ENCODE peak calls at places on chromosomes 13 and 19, in six cellular contexts. One of them, this sample, is unnamed.

GRCh38 chr13:108213946-108214345 is 1.4 kb downstream of the LIG4 start:
- DNase-seq in AG09319: no peak
- DNase-seq in nephron progenitor cell: no peak
- DNase-seq in fibroblast of lung: peak
- DNase-seq in IMR-90: peak
- DNase-seq in tibial artery: no peak
- DNase-seq in this sample: no peak

GRCh38 chr19:2339644-2340310 is 11.3 kb downstream of the SPPL2B start:
- DNase-seq in AG09319: no peak
- DNase-seq in nephron progenitor cell: no peak
- DNase-seq in fibroblast of lung: no peak
- DNase-seq in IMR-90: no peak
- DNase-seq in tibial artery: no peak
- DNase-seq in this sample: no peak

GRCh38 chr19:20367811-20368294 is 197.7 kb downstream of the ZNF737 start:
- DNase-seq in AG09319: no peak
- DNase-seq in nephron progenitor cell: peak
- DNase-seq in fibroblast of lung: no peak
- DNase-seq in IMR-90: no peak
- DNase-seq in tibial artery: no peak
- DNase-seq in this sample: no peak

GRCh38 chr19:318509-318774 is 26.2 kb downstream of the MIER2 start:
- DNase-seq in AG09319: no peak
- DNase-seq in nephron progenitor cell: no peak
- DNase-seq in fibroblast of lung: no peak
- DNase-seq in IMR-90: no peak
- DNase-seq in tibial artery: no peak
- DNase-seq in this sample: no peak

GRCh38 chr13:94362411-94362909 is 117.0 kb downstream of the DCT start:
- DNase-seq in AG09319: peak
- DNase-seq in nephron progenitor cell: peak
- DNase-seq in fibroblast of lung: peak
- DNase-seq in IMR-90: peak
- DNase-seq in tibial artery: peak
- DNase-seq in this sample: no peak

GRCh38 chr19:44747739-44748425 is 626 bp upstream of the BCL3 start:
- DNase-seq in AG09319: no peak
- DNase-seq in nephron progenitor cell: no peak
- DNase-seq in fibroblast of lung: peak
- DNase-seq in IMR-90: peak
- DNase-seq in tibial artery: peak
- DNase-seq in this sample: no peak

GRCh38 chr19:14606627-14607026 is 23.7 kb downstream of the CLEC17A start:
- DNase-seq in AG09319: no peak
- DNase-seq in nephron progenitor cell: no peak
- DNase-seq in fibroblast of lung: no peak
- DNase-seq in IMR-90: no peak
- DNase-seq in tibial artery: no peak
- DNase-seq in this sample: no peak

GRCh38 chr19:43499042-43499441 is 5.5 kb downstream of the PHLDB3 start:
- DNase-seq in AG09319: no peak
- DNase-seq in nephron progenitor cell: no peak
- DNase-seq in fibroblast of lung: no peak
- DNase-seq in IMR-90: no peak
- DNase-seq in tibial artery: no peak
- DNase-seq in this sample: no peak

GRCh38 chr13:112867301-112867711 is 101.7 kb upstream of the MCF2L start:
- DNase-seq in AG09319: no peak
- DNase-seq in nephron progenitor cell: no peak
- DNase-seq in fibroblast of lung: no peak
- DNase-seq in IMR-90: no peak
- DNase-seq in tibial artery: no peak
- DNase-seq in this sample: no peak

GRCh38 chr19:7337380-7338194 is 11.2 kb upstream of the ARHGEF18 start:
- DNase-seq in AG09319: no peak
- DNase-seq in nephron progenitor cell: no peak
- DNase-seq in fibroblast of lung: no peak
- DNase-seq in IMR-90: no peak
- DNase-seq in tibial artery: peak
- DNase-seq in this sample: no peak

GRCh38 chr19:10206226-10206873 is 11.6 kb upstream of the DNMT1 start:
- DNase-seq in AG09319: no peak
- DNase-seq in nephron progenitor cell: no peak
- DNase-seq in fibroblast of lung: peak
- DNase-seq in IMR-90: peak
- DNase-seq in tibial artery: no peak
- DNase-seq in this sample: no peak

GRCh38 chr13:40613192-40613818 is 53.1 kb downstream of the FOXO1 start:
- DNase-seq in AG09319: no peak
- DNase-seq in nephron progenitor cell: no peak
- DNase-seq in fibroblast of lung: no peak
- DNase-seq in IMR-90: no peak
- DNase-seq in tibial artery: no peak
- DNase-seq in this sample: no peak

GRCh38 chr13:98222081-98222554 is 45.0 kb upstream of the RNF113B start:
- DNase-seq in AG09319: no peak
- DNase-seq in nephron progenitor cell: no peak
- DNase-seq in fibroblast of lung: peak
- DNase-seq in IMR-90: peak
- DNase-seq in tibial artery: no peak
- DNase-seq in this sample: no peak

GRCh38 chr13:51834581-51835158 is 10.3 kb downstream of the TMEM272 start:
- DNase-seq in AG09319: no peak
- DNase-seq in nephron progenitor cell: no peak
- DNase-seq in fibroblast of lung: no peak
- DNase-seq in IMR-90: no peak
- DNase-seq in tibial artery: no peak
- DNase-seq in this sample: no peak

DNA sequence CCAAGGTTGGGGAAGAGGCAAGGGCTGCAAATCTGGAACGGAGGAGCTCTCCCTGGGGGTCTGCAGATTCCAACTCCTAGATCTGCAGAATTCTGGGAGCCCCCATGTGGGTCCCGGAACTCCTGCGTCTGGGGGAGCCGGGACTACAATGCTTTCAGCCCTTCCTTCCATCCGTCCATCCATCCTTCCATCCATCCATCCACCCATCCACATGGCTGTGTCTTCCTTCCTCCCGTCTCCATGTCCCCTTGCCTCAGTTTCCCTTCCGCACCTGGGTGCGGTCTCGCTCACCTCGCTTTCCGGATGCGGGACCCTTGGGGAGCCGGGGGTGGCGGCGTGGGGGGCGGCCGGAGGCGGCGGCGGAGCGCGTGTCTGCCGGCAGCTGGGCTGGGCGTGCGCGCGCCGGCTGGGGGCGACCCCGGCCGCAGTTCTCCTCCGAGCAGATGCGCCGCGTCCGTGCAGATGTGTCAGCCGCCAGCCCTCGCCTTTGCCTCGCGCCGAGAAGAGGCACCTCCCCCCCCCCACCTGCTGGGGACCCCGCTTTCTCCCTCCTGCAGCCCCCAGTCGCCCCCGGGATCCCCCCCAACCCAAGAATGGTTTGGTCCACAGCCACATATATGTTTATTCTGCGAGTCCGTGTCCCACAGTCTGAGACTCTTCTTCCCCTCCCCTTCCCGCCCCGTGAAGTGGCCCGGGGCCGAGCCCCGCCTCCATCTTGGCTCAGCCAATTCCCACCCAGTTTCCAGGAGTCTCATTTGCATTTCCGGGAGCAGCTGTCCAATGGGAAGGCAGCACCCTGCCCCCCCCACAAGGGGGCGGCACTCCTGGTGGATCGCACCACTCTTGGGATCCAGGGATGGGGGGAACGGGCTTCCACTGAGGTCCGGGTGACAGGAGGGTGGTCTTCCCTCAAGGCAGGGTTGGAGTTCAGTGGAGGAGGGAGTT is 8.8 kb downstream of the ISOC2 start:
- DNase-seq in AG09319: no peak
- DNase-seq in nephron progenitor cell: peak
- DNase-seq in fibroblast of lung: peak
- DNase-seq in IMR-90: peak
- DNase-seq in tibial artery: no peak
- DNase-seq in this sample: peak
- TF ChIP-seq CTCF in AG09319: no peak
- TF ChIP-seq CTCF in nephron progenitor cell: no peak
- TF ChIP-seq CTCF in fibroblast of lung: no peak
- TF ChIP-seq CTCF in IMR-90: peak
- TF ChIP-seq CTCF in tibial artery: no peak
- TF ChIP-seq CTCF in this sample: no peak

GRCh38 chr13:103625194-103625593 is 559.0 kb upstream of the SLC10A2 start:
- DNase-seq in AG09319: no peak
- DNase-seq in nephron progenitor cell: no peak
- DNase-seq in fibroblast of lung: no peak
- DNase-seq in IMR-90: no peak
- DNase-seq in tibial artery: no peak
- DNase-seq in this sample: no peak
- TF ChIP-seq CTCF in AG09319: no peak
- TF ChIP-seq CTCF in nephron progenitor cell: no peak
- TF ChIP-seq CTCF in fibroblast of lung: no peak
- TF ChIP-seq CTCF in IMR-90: no peak
- TF ChIP-seq CTCF in tibial artery: no peak
- TF ChIP-seq CTCF in this sample: no peak

GRCh38 chr13:62387642-62388041 is 972.0 kb upstream of the PCDH20 start:
- DNase-seq in AG09319: no peak
- DNase-seq in nephron progenitor cell: no peak
- DNase-seq in fibroblast of lung: no peak
- DNase-seq in IMR-90: peak
- DNase-seq in tibial artery: no peak
- DNase-seq in this sample: no peak
- TF ChIP-seq CTCF in AG09319: no peak
- TF ChIP-seq CTCF in nephron progenitor cell: peak
- TF ChIP-seq CTCF in fibroblast of lung: no peak
- TF ChIP-seq CTCF in IMR-90: peak
- TF ChIP-seq CTCF in tibial artery: no peak
- TF ChIP-seq CTCF in this sample: no peak

DNA sequence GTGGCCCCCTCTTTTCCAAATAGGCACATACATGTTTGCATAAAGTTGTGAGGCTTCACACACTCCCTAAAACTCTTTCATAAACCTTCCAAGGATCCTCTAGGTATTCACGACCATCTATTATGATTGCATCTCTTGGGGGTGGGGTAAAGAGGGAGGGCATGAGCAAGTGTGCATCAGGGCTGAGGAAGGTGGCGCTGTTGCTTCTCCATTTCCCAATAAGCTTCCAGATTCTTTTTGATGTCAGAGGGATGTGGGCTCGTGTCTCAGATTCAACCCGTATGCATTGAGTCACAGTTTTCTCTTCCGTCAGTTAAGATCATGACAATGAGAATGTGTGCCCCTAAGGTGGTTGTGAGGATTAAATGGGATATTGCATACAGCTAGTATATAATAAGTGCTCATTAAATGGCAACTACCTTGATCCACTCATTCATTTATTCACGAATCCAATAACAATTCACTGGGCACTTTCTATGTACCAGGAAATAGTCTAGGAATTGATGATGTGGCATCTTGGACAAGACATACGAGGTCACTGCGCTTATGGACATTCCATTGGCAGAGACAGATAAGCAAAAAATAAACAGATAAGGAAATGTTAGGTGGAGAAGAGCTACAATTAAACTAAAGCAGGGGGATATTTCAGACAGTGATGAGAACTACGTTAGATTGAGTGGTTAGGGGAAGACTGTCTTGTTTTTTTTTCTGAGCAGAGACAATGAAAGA is 10.3 kb downstream of the CYP2B6 start:
- DNase-seq in AG09319: no peak
- DNase-seq in nephron progenitor cell: no peak
- DNase-seq in fibroblast of lung: no peak
- DNase-seq in IMR-90: no peak
- DNase-seq in tibial artery: no peak
- DNase-seq in this sample: no peak
- TF ChIP-seq CTCF in AG09319: no peak
- TF ChIP-seq CTCF in nephron progenitor cell: no peak
- TF ChIP-seq CTCF in fibroblast of lung: no peak
- TF ChIP-seq CTCF in IMR-90: no peak
- TF ChIP-seq CTCF in tibial artery: no peak
- TF ChIP-seq CTCF in this sample: no peak

GRCh38 chr13:91557328-91557727 is 158.9 kb downstream of the GPC5 start:
- DNase-seq in AG09319: no peak
- DNase-seq in nephron progenitor cell: no peak
- DNase-seq in fibroblast of lung: no peak
- DNase-seq in IMR-90: no peak
- DNase-seq in tibial artery: no peak
- DNase-seq in this sample: no peak
- TF ChIP-seq CTCF in AG09319: no peak
- TF ChIP-seq CTCF in nephron progenitor cell: no peak
- TF ChIP-seq CTCF in fibroblast of lung: no peak
- TF ChIP-seq CTCF in IMR-90: no peak
- TF ChIP-seq CTCF in tibial artery: no peak
- TF ChIP-seq CTCF in this sample: no peak

GRCh38 chr19:17510220-17510993 is 1.0 kb upstream of the PGLS start:
- DNase-seq in AG09319: no peak
- DNase-seq in nephron progenitor cell: no peak
- DNase-seq in fibroblast of lung: peak
- DNase-seq in IMR-90: no peak
- DNase-seq in tibial artery: no peak
- DNase-seq in this sample: no peak

GRCh38 chr19:17513801-17514200 is 2.4 kb downstream of the PGLS start:
- DNase-seq in AG09319: no peak
- DNase-seq in nephron progenitor cell: no peak
- DNase-seq in fibroblast of lung: peak
- DNase-seq in IMR-90: no peak
- DNase-seq in tibial artery: no peak
- DNase-seq in this sample: no peak

GRCh38 chr19:17515408-17516149 is 4.1 kb downstream of the PGLS start:
- DNase-seq in AG09319: no peak
- DNase-seq in nephron progenitor cell: no peak
- DNase-seq in fibroblast of lung: no peak
- DNase-seq in IMR-90: no peak
- DNase-seq in tibial artery: no peak
- DNase-seq in this sample: no peak

GRCh38 chr19:17512574-17512939 is 1.1 kb downstream of the PGLS start:
- DNase-seq in AG09319: no peak
- DNase-seq in nephron progenitor cell: no peak
- DNase-seq in fibroblast of lung: no peak
- DNase-seq in IMR-90: no peak
- DNase-seq in tibial artery: no peak
- DNase-seq in this sample: no peak

DNA sequence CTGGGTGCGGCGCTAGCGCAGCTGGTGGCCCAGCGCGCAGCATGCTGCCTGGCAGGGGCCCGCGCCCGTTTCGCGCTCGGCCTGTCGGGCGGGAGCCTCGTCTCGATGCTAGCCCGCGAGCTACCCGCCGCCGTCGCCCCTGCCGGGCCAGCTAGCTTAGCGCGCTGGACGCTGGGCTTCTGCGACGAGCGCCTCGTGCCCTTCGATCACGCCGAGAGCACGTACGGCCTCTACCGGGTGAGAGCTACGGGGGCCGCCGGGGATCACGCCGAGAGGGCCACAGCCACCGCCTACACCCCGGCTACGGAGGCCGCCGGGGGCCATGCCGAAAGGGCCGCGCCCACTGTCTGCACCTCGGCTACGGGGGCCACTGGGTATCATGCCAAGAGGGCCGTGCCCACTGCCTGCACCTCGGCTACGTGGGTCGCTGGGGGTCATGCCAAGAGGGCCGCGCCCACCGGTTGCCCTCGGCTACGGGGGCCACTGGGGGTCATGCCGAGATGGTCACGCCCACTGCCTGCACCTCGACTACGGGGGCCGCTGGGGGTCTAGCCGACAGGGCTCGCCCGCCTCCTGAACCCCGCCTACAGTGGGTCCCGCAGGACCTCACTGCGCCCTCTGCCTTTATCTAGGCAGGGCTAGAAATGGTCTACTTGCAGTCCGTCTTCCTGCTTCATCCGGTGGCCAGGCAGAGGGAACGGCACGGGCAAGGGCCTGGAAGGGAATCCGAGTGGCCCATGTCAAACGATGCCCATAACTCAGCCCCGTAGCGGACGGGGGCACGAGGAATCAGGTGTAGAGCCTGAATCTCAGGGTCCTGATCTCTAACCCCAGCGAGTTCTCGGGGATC is 500 bp downstream of the PGLS start:
- DNase-seq in AG09319: peak
- DNase-seq in nephron progenitor cell: peak
- DNase-seq in fibroblast of lung: peak
- DNase-seq in IMR-90: peak
- DNase-seq in tibial artery: peak
- DNase-seq in this sample: no peak
- TF ChIP-seq CTCF in AG09319: peak
- TF ChIP-seq CTCF in nephron progenitor cell: no peak
- TF ChIP-seq CTCF in fibroblast of lung: no peak
- TF ChIP-seq CTCF in IMR-90: no peak
- TF ChIP-seq CTCF in tibial artery: no peak
- TF ChIP-seq CTCF in this sample: no peak